ENCODE peak calls at places on chromosomes 7 and 10, in nine cellular contexts. One of them, this sample, is unnamed.

GRCh38 chr10:3623746-3624145 is 161.3 kb downstream of the KLF6 start:
- DNase-seq in nephron progenitor cell: no peak
- DNase-seq in stimulated activated CD8-positive, alpha-beta memory T cell treated with anti-CD3 and anti-CD28 coated beads, Interleukin-4, amount 100 ng/mL, for 24 hours: no peak
- DNase-seq in caudate nucleus: no peak
- DNase-seq in COLO829: peak; percentile 9
- DNase-seq in glomerular endothelial cell: no peak
- DNase-seq in fibroblast of lung: peak; percentile 86
- DNase-seq in germinal center: peak; percentile 68
- DNase-seq in choroid plexus epithelial cell: peak; percentile 93
- DNase-seq in this sample: no peak

GRCh38 chr10:34024708-34025425 is 690.4 kb upstream of the NRP1 start:
- DNase-seq in stimulated activated CD8-positive, alpha-beta memory T cell treated with anti-CD3 and anti-CD28 coated beads, Interleukin-4, amount 100 ng/mL, for 24 hours: no peak
- DNase-seq in glomerular endothelial cell: no peak
- DNase-seq in fibroblast of lung: peak; percentile 31
- DNase-seq in germinal center: no peak
- DNase-seq in nephron progenitor cell: no peak
- DNase-seq in caudate nucleus: no peak
- DNase-seq in COLO829: no peak
- DNase-seq in choroid plexus epithelial cell: peak; percentile 50
- DNase-seq in this sample: no peak

GRCh38 chr7:39304683-39305405 is 261.4 kb upstream of the YAE1 start:
- DNase-seq in COLO829: no peak
- DNase-seq in glomerular endothelial cell: no peak
- DNase-seq in stimulated activated CD8-positive, alpha-beta memory T cell treated with anti-CD3 and anti-CD28 coated beads, Interleukin-4, amount 100 ng/mL, for 24 hours: no peak
- DNase-seq in germinal center: no peak
- DNase-seq in nephron progenitor cell: no peak
- DNase-seq in fibroblast of lung: no peak
- DNase-seq in caudate nucleus: no peak
- DNase-seq in choroid plexus epithelial cell: no peak
- DNase-seq in this sample: no peak

GRCh38 chr10:17538941-17539340 is 78.2 kb downstream of the HACD1 start:
- DNase-seq in fibroblast of lung: no peak
- DNase-seq in stimulated activated CD8-positive, alpha-beta memory T cell treated with anti-CD3 and anti-CD28 coated beads, Interleukin-4, amount 100 ng/mL, for 24 hours: no peak
- DNase-seq in choroid plexus epithelial cell: no peak
- DNase-seq in nephron progenitor cell: no peak
- DNase-seq in caudate nucleus: no peak
- DNase-seq in COLO829: no peak
- DNase-seq in glomerular endothelial cell: no peak
- DNase-seq in germinal center: no peak
- DNase-seq in this sample: no peak

GRCh38 chr7:46449743-46450142 is 528.7 kb upstream of the IGFBP3 start:
- DNase-seq in stimulated activated CD8-positive, alpha-beta memory T cell treated with anti-CD3 and anti-CD28 coated beads, Interleukin-4, amount 100 ng/mL, for 24 hours: no peak
- DNase-seq in caudate nucleus: no peak
- DNase-seq in nephron progenitor cell: no peak
- DNase-seq in germinal center: no peak
- DNase-seq in glomerular endothelial cell: no peak
- DNase-seq in COLO829: no peak
- DNase-seq in fibroblast of lung: no peak
- DNase-seq in choroid plexus epithelial cell: no peak
- DNase-seq in this sample: no peak

GRCh38 chr7:80918909-80919721 is at the start of gene SEMA3C:
- DNase-seq in nephron progenitor cell: peak; percentile 94
- DNase-seq in germinal center: peak; percentile 23
- DNase-seq in COLO829: peak; percentile 82
- DNase-seq in choroid plexus epithelial cell: peak; percentile 99
- DNase-seq in stimulated activated CD8-positive, alpha-beta memory T cell treated with anti-CD3 and anti-CD28 coated beads, Interleukin-4, amount 100 ng/mL, for 24 hours: peak; percentile 1
- DNase-seq in caudate nucleus: peak; percentile 58
- DNase-seq in fibroblast of lung: peak; percentile 97
- DNase-seq in glomerular endothelial cell: no peak
- DNase-seq in this sample: peak; percentile 48

GRCh38 chr7:128266891-128267839 is 26.1 kb downstream of the LEP start:
- DNase-seq in germinal center: no peak
- DNase-seq in nephron progenitor cell: peak; percentile 50
- DNase-seq in caudate nucleus: peak; percentile 23
- DNase-seq in fibroblast of lung: peak; percentile 70
- DNase-seq in COLO829: peak; percentile 64
- DNase-seq in glomerular endothelial cell: no peak
- DNase-seq in choroid plexus epithelial cell: peak; percentile 62
- DNase-seq in stimulated activated CD8-positive, alpha-beta memory T cell treated with anti-CD3 and anti-CD28 coated beads, Interleukin-4, amount 100 ng/mL, for 24 hours: no peak
- DNase-seq in this sample: peak; percentile 79

GRCh38 chr7:4797858-4798705 is 22.7 kb downstream of the AP5Z1 start:
- DNase-seq in fibroblast of lung: peak; percentile 10
- DNase-seq in caudate nucleus: no peak
- DNase-seq in glomerular endothelial cell: no peak
- DNase-seq in choroid plexus epithelial cell: peak; percentile 33
- DNase-seq in nephron progenitor cell: peak; percentile 84
- DNase-seq in COLO829: peak; percentile 66
- DNase-seq in stimulated activated CD8-positive, alpha-beta memory T cell treated with anti-CD3 and anti-CD28 coated beads, Interleukin-4, amount 100 ng/mL, for 24 hours: peak; percentile 54
- DNase-seq in germinal center: peak; percentile 78
- DNase-seq in this sample: peak; percentile 58

GRCh38 chr7:99752354-99752753 is 17.4 kb upstream of the CYP3A7 start:
- DNase-seq in COLO829: no peak
- DNase-seq in caudate nucleus: no peak
- DNase-seq in choroid plexus epithelial cell: peak; percentile 45
- DNase-seq in fibroblast of lung: no peak
- DNase-seq in germinal center: no peak
- DNase-seq in glomerular endothelial cell: no peak
- DNase-seq in stimulated activated CD8-positive, alpha-beta memory T cell treated with anti-CD3 and anti-CD28 coated beads, Interleukin-4, amount 100 ng/mL, for 24 hours: no peak
- DNase-seq in nephron progenitor cell: no peak
- DNase-seq in this sample: no peak

GRCh38 chr7:129955993-129956543 is 3.3 kb upstream of the UBE2H start:
- DNase-seq in COLO829: no peak
- DNase-seq in glomerular endothelial cell: no peak
- DNase-seq in nephron progenitor cell: no peak
- DNase-seq in stimulated activated CD8-positive, alpha-beta memory T cell treated with anti-CD3 and anti-CD28 coated beads, Interleukin-4, amount 100 ng/mL, for 24 hours: no peak
- DNase-seq in caudate nucleus: no peak
- DNase-seq in fibroblast of lung: no peak
- DNase-seq in germinal center: no peak
- DNase-seq in choroid plexus epithelial cell: no peak
- DNase-seq in this sample: no peak